ENCODE peak calls at places on chromosome 16, in eight cellular contexts. One of them, this sample, is unnamed.

GRCh38 chr16:8087597-8088279 is 502.6 kb downstream of the TMEM114 start:
- DNase-seq in Peyer's patch: no peak
- DNase-seq in neural progenitor cell: no peak
- DNase-seq in A549: no peak
- DNase-seq in heart left ventricle: no peak
- DNase-seq in IMR-90: no peak
- DNase-seq in stomach: no peak
- DNase-seq in lower leg skin: peak; percentile 17
- DNase-seq in this sample: no peak

GRCh38 chr16:12507366-12507765 is 296.3 kb downstream of the CPPED1 start:
- DNase-seq in lower leg skin: no peak
- DNase-seq in Peyer's patch: no peak
- DNase-seq in A549: no peak
- DNase-seq in stomach: no peak
- DNase-seq in heart left ventricle: no peak
- DNase-seq in IMR-90: peak; percentile 41
- DNase-seq in neural progenitor cell: no peak
- DNase-seq in this sample: no peak

GRCh38 chr16:4676826-4677225 is 16.5 kb upstream of the NUDT16L1 start:
- DNase-seq in heart left ventricle: no peak
- DNase-seq in IMR-90: no peak
- DNase-seq in lower leg skin: no peak
- DNase-seq in stomach: no peak
- DNase-seq in neural progenitor cell: no peak
- DNase-seq in Peyer's patch: no peak
- DNase-seq in A549: no peak
- DNase-seq in this sample: no peak

GRCh38 chr16:67730326-67730725 is 11.2 kb upstream of the GFOD2 start:
- DNase-seq in A549: no peak
- DNase-seq in stomach: no peak
- DNase-seq in neural progenitor cell: no peak
- DNase-seq in Peyer's patch: no peak
- DNase-seq in heart left ventricle: no peak
- DNase-seq in lower leg skin: no peak
- DNase-seq in IMR-90: no peak
- DNase-seq in this sample: no peak

GRCh38 chr16:17325744-17326143 is 145.0 kb downstream of the XYLT1 start:
- DNase-seq in stomach: no peak
- DNase-seq in lower leg skin: no peak
- DNase-seq in heart left ventricle: no peak
- DNase-seq in IMR-90: no peak
- DNase-seq in A549: no peak
- DNase-seq in Peyer's patch: no peak
- DNase-seq in neural progenitor cell: no peak
- DNase-seq in this sample: no peak

GRCh38 chr16:67279296-67280089 is at the start of gene PLEKHG4:
- DNase-seq in Peyer's patch: peak; percentile 87
- DNase-seq in IMR-90: peak; percentile 66
- DNase-seq in lower leg skin: peak; percentile 60
- DNase-seq in heart left ventricle: peak; percentile 89
- DNase-seq in neural progenitor cell: peak; percentile 86
- DNase-seq in stomach: peak; percentile 84
- DNase-seq in A549: peak; percentile 93
- DNase-seq in this sample: peak; percentile 53

GRCh38 chr16:56355786-56356275 is 69.5 kb downstream of the AMFR start:
- DNase-seq in heart left ventricle: peak; percentile 45
- DNase-seq in neural progenitor cell: no peak
- DNase-seq in stomach: peak; percentile 18
- DNase-seq in A549: no peak
- DNase-seq in IMR-90: no peak
- DNase-seq in Peyer's patch: peak; percentile 46
- DNase-seq in lower leg skin: no peak
- DNase-seq in this sample: no peak

GRCh38 chr16:11053916-11054460 is 109.6 kb downstream of the CLEC16A start:
- DNase-seq in lower leg skin: no peak
- DNase-seq in A549: no peak
- DNase-seq in stomach: no peak
- DNase-seq in IMR-90: no peak
- DNase-seq in Peyer's patch: no peak
- DNase-seq in neural progenitor cell: no peak
- DNase-seq in heart left ventricle: no peak
- DNase-seq in this sample: no peak

GRCh38 chr16:48123104-48123788 is 32.5 kb downstream of the ABCC12 start:
- DNase-seq in A549: peak; percentile 94
- DNase-seq in stomach: no peak
- DNase-seq in neural progenitor cell: no peak
- DNase-seq in heart left ventricle: no peak
- DNase-seq in IMR-90: peak; percentile 100
- DNase-seq in lower leg skin: no peak
- DNase-seq in Peyer's patch: no peak
- DNase-seq in this sample: peak; percentile 99

GRCh38 chr16:49455991-49456745 is 82.6 kb downstream of the C16orf78 start:
- DNase-seq in IMR-90: no peak
- DNase-seq in neural progenitor cell: no peak
- DNase-seq in Peyer's patch: no peak
- DNase-seq in lower leg skin: no peak
- DNase-seq in stomach: peak; percentile 16
- DNase-seq in heart left ventricle: no peak
- DNase-seq in A549: no peak
- DNase-seq in this sample: no peak

GRCh38 chr16:11618107-11618717 is 31.5 kb upstream of the LITAF start:
- DNase-seq in stomach: no peak
- DNase-seq in Peyer's patch: no peak
- DNase-seq in neural progenitor cell: no peak
- DNase-seq in lower leg skin: no peak
- DNase-seq in A549: no peak
- DNase-seq in IMR-90: no peak
- DNase-seq in heart left ventricle: no peak
- DNase-seq in this sample: no peak

GRCh38 chr16:69095179-69095578 is 10.3 kb upstream of the HAS3 start:
- DNase-seq in lower leg skin: no peak
- DNase-seq in neural progenitor cell: no peak
- DNase-seq in heart left ventricle: peak; percentile 11
- DNase-seq in Peyer's patch: no peak
- DNase-seq in IMR-90: no peak
- DNase-seq in A549: no peak
- DNase-seq in stomach: no peak
- DNase-seq in this sample: no peak

GRCh38 chr16:3842994-3843393 is 37.5 kb downstream of the CREBBP start:
- DNase-seq in A549: no peak
- DNase-seq in lower leg skin: no peak
- DNase-seq in Peyer's patch: no peak
- DNase-seq in neural progenitor cell: no peak
- DNase-seq in heart left ventricle: no peak
- DNase-seq in stomach: no peak
- DNase-seq in IMR-90: no peak
- DNase-seq in this sample: peak; percentile 56

GRCh38 chr16:85689285-85689949 is 663 bp upstream of the GINS2 start:
- DNase-seq in stomach: peak; percentile 33
- DNase-seq in Peyer's patch: no peak
- DNase-seq in neural progenitor cell: no peak
- DNase-seq in heart left ventricle: no peak
- DNase-seq in IMR-90: no peak
- DNase-seq in A549: peak; percentile 33
- DNase-seq in lower leg skin: no peak
- DNase-seq in this sample: no peak

GRCh38 chr16:57304169-57305061 is 19.9 kb upstream of the PLLP start:
- DNase-seq in heart left ventricle: peak; percentile 56
- DNase-seq in stomach: peak; percentile 77
- DNase-seq in A549: peak; percentile 63
- DNase-seq in IMR-90: peak; percentile 55
- DNase-seq in Peyer's patch: no peak
- DNase-seq in neural progenitor cell: no peak
- DNase-seq in lower leg skin: no peak
- DNase-seq in this sample: peak; percentile 78

GRCh38 chr16:58755989-58756649 is 22.0 kb upstream of the GOT2 start:
- DNase-seq in stomach: peak; percentile 71
- DNase-seq in heart left ventricle: peak; percentile 75
- DNase-seq in neural progenitor cell: peak; percentile 91
- DNase-seq in IMR-90: peak; percentile 67
- DNase-seq in A549: peak; percentile 70
- DNase-seq in Peyer's patch: peak; percentile 76
- DNase-seq in lower leg skin: peak; percentile 39
- DNase-seq in this sample: peak; percentile 83

GRCh38 chr16:49530396-49530795 is 156.8 kb downstream of the C16orf78 start:
- DNase-seq in heart left ventricle: no peak
- DNase-seq in A549: no peak
- DNase-seq in IMR-90: no peak
- DNase-seq in Peyer's patch: no peak
- DNase-seq in neural progenitor cell: no peak
- DNase-seq in lower leg skin: no peak
- DNase-seq in stomach: no peak
- DNase-seq in this sample: no peak

GRCh38 chr16:78163772-78164391 is 64.4 kb downstream of the WWOX start:
- DNase-seq in neural progenitor cell: no peak
- DNase-seq in heart left ventricle: no peak
- DNase-seq in stomach: no peak
- DNase-seq in A549: no peak
- DNase-seq in IMR-90: no peak
- DNase-seq in Peyer's patch: no peak
- DNase-seq in lower leg skin: no peak
- DNase-seq in this sample: peak; percentile 64

GRCh38 chr16:23081675-23082119 is 67.6 kb downstream of the USP31 start:
- DNase-seq in stomach: no peak
- DNase-seq in neural progenitor cell: no peak
- DNase-seq in Peyer's patch: no peak
- DNase-seq in IMR-90: peak; percentile 35
- DNase-seq in A549: peak; percentile 23
- DNase-seq in lower leg skin: no peak
- DNase-seq in heart left ventricle: no peak
- DNase-seq in this sample: peak; percentile 85
- TF ChIP-seq CTCF in stomach: no peak
- TF ChIP-seq CTCF in neural progenitor cell: no peak
- TF ChIP-seq CTCF in Peyer's patch: no peak
- TF ChIP-seq CTCF in IMR-90: no peak
- TF ChIP-seq CTCF in A549: peak; percentile 25
- TF ChIP-seq CTCF in lower leg skin: no peak
- TF ChIP-seq CTCF in heart left ventricle: no peak
- TF ChIP-seq CTCF in this sample: peak; percentile 17

DNA sequence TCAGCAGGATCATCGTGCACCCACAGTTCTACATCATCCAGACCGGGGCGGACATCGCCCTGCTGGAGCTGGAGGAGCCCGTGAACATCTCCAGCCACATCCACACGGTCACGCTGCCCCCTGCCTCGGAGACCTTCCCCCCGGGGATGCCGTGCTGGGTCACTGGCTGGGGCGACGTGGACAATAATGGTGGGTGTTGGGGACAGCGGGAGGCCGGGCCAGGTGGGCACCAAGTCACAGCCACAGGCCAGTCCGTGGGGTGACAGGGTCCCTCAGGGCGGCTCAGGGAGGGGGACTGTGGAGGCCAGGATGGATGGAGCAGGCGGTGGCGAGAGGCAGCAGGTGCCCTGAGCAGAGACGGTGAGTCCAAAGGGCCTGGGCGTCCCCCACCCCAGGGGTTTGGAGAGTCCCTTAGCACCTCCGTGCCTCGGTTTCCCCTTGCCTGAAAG is 1.0 kb downstream of the TPSD1 start:
- DNase-seq in heart left ventricle: no peak
- DNase-seq in stomach: no peak
- DNase-seq in IMR-90: no peak
- DNase-seq in Peyer's patch: no peak
- DNase-seq in lower leg skin: no peak
- DNase-seq in neural progenitor cell: no peak
- DNase-seq in A549: no peak
- DNase-seq in this sample: no peak
- H3K4me3 ChIP-seq in heart left ventricle: no peak overlapping the region
- H3K4me3 ChIP-seq in stomach: no peak overlapping the region
- H3K4me3 ChIP-seq in IMR-90: no peak overlapping the region
- H3K4me3 ChIP-seq in Peyer's patch: no peak overlapping the region
- H3K4me3 ChIP-seq in lower leg skin: no peak overlapping the region
- H3K4me3 ChIP-seq in neural progenitor cell: no peak overlapping the region
- H3K4me3 ChIP-seq in A549: no peak overlapping the region
- H3K4me3 ChIP-seq in this sample: no peak overlapping the region

GRCh38 chr16:87391324-87391949 is 699 bp upstream of the MAP1LC3B start:
- DNase-seq in neural progenitor cell: peak; percentile 77
- DNase-seq in stomach: peak; percentile 58
- DNase-seq in IMR-90: no peak
- DNase-seq in heart left ventricle: peak; percentile 87
- DNase-seq in A549: no peak
- DNase-seq in lower leg skin: peak; percentile 67
- DNase-seq in Peyer's patch: peak; percentile 80
- DNase-seq in this sample: peak; percentile 35
- TF ChIP-seq CTCF in neural progenitor cell: no peak
- TF ChIP-seq CTCF in stomach: no peak
- TF ChIP-seq CTCF in IMR-90: no peak
- TF ChIP-seq CTCF in heart left ventricle: no peak
- TF ChIP-seq CTCF in A549: no peak
- TF ChIP-seq CTCF in lower leg skin: no peak
- TF ChIP-seq CTCF in Peyer's patch: no peak
- TF ChIP-seq CTCF in this sample: no peak

GRCh38 chr16:80174416-80174815 is 366.4 kb upstream of the DYNLRB2 start:
- DNase-seq in heart left ventricle: no peak
- DNase-seq in neural progenitor cell: no peak
- DNase-seq in Peyer's patch: no peak
- DNase-seq in A549: no peak
- DNase-seq in stomach: no peak
- DNase-seq in IMR-90: peak; percentile 89
- DNase-seq in lower leg skin: no peak
- DNase-seq in this sample: peak; percentile 90
- H3K4me3 ChIP-seq in heart left ventricle: no peak overlapping the region
- H3K4me3 ChIP-seq in neural progenitor cell: no peak overlapping the region
- H3K4me3 ChIP-seq in Peyer's patch: no peak overlapping the region
- H3K4me3 ChIP-seq in A549: no peak overlapping the region
- H3K4me3 ChIP-seq in stomach: no peak overlapping the region
- H3K4me3 ChIP-seq in IMR-90: no peak overlapping the region
- H3K4me3 ChIP-seq in lower leg skin: no peak overlapping the region
- H3K4me3 ChIP-seq in this sample: no peak overlapping the region